ENCODE peak calls at places on chromosome 2, in four cellular contexts. One of them, this sample, is unnamed.

GRCh38 chr2:33134764-33135560 is 188.2 kb downstream of the LTBP1 start:
- DNase-seq in GM12878: no peak
- DNase-seq in K562: peak; percentile 25
- DNase-seq in Panc1: no peak
- DNase-seq in this sample: no peak

GRCh38 chr2:72157871-72158771 is 10.5 kb upstream of the CYP26B1 start:
- DNase-seq in Panc1: no peak
- DNase-seq in K562: no peak
- DNase-seq in GM12878: no peak
- DNase-seq in this sample: no peak

GRCh38 chr2:127376265-127376664 is 11.5 kb downstream of the MAP3K2 start:
- DNase-seq in Panc1: no peak
- DNase-seq in GM12878: no peak
- DNase-seq in K562: no peak
- DNase-seq in this sample: peak; percentile 38

GRCh38 chr2:105272176-105272575 is 30.6 kb downstream of the GPR45 start:
- DNase-seq in Panc1: no peak
- DNase-seq in K562: no peak
- DNase-seq in GM12878: no peak
- DNase-seq in this sample: peak; percentile 15

GRCh38 chr2:234483568-234484251 is 13.2 kb downstream of the ARL4C start:
- DNase-seq in K562: no peak
- DNase-seq in Panc1: no peak
- DNase-seq in GM12878: peak; percentile 40
- DNase-seq in this sample: no peak

GRCh38 chr2:143161982-143162837 is 33.0 kb downstream of the ARHGAP15 start:
- DNase-seq in K562: peak; percentile 13
- DNase-seq in Panc1: peak; percentile 18
- DNase-seq in GM12878: no peak
- DNase-seq in this sample: peak; percentile 49

GRCh38 chr2:215692387-215693079 is 256.7 kb upstream of the FN1 start:
- DNase-seq in K562: no peak
- DNase-seq in Panc1: no peak
- DNase-seq in GM12878: no peak
- DNase-seq in this sample: peak; percentile 91

GRCh38 chr2:19474128-19474527 is 115.7 kb upstream of the OSR1 start:
- DNase-seq in K562: no peak
- DNase-seq in Panc1: no peak
- DNase-seq in GM12878: peak; percentile 71
- DNase-seq in this sample: no peak

GRCh38 chr2:30405266-30405592 is 41.8 kb upstream of the LCLAT1 start:
- DNase-seq in Panc1: no peak
- DNase-seq in K562: no peak
- DNase-seq in GM12878: no peak
- DNase-seq in this sample: no peak

GRCh38 chr2:200430017-200430416 is 79.9 kb downstream of the KCTD18 start:
- DNase-seq in Panc1: no peak
- DNase-seq in GM12878: no peak
- DNase-seq in K562: no peak
- DNase-seq in this sample: no peak

GRCh38 chr2:43594875-43595274 is 963 bp downstream of the THADA start:
- DNase-seq in GM12878: no peak
- DNase-seq in K562: no peak
- DNase-seq in Panc1: no peak
- DNase-seq in this sample: no peak

GRCh38 chr2:55236992-55237543 is 4.6 kb downstream of the RPS27A start:
- DNase-seq in K562: no peak
- DNase-seq in GM12878: no peak
- DNase-seq in Panc1: no peak
- DNase-seq in this sample: no peak

GRCh38 chr2:164178835-164179470 is 442.3 kb downstream of the GRB14 start:
- DNase-seq in GM12878: no peak
- DNase-seq in Panc1: no peak
- DNase-seq in K562: no peak
- DNase-seq in this sample: no peak

GRCh38 chr2:237092920-237093781 is 7.5 kb downstream of the COPS8 start:
- DNase-seq in Panc1: peak; percentile 25
- DNase-seq in K562: no peak
- DNase-seq in GM12878: no peak
- DNase-seq in this sample: no peak

GRCh38 chr2:151302879-151303278 is 13.4 kb upstream of the NMI start:
- DNase-seq in GM12878: no peak
- DNase-seq in K562: peak; percentile 48
- DNase-seq in Panc1: no peak
- DNase-seq in this sample: no peak

GRCh38 chr2:36849265-36849664 is 117.1 kb downstream of the STRN start:
- DNase-seq in GM12878: no peak
- DNase-seq in Panc1: no peak
- DNase-seq in K562: no peak
- DNase-seq in this sample: no peak

GRCh38 chr2:60882971-60883753 is 1.8 kb downstream of the REL start:
- DNase-seq in GM12878: peak; percentile 61
- DNase-seq in Panc1: no peak
- DNase-seq in K562: peak; percentile 27
- DNase-seq in this sample: no peak

GRCh38 chr2:223760838-223761502 is 76.4 kb downstream of the AP1S3 start:
- DNase-seq in K562: no peak
- DNase-seq in Panc1: peak; percentile 93
- DNase-seq in GM12878: peak; percentile 53
- DNase-seq in this sample: peak; percentile 77

GRCh38 chr2:127580167-127581049 is 44.9 kb downstream of the MYO7B start:
- DNase-seq in K562: no peak
- DNase-seq in GM12878: no peak
- DNase-seq in Panc1: no peak
- DNase-seq in this sample: no peak

GRCh38 chr2:226327830-226328229 is 471.8 kb downstream of the IRS1 start:
- DNase-seq in Panc1: no peak
- DNase-seq in K562: no peak
- DNase-seq in GM12878: no peak
- DNase-seq in this sample: no peak

GRCh38 chr2:232340171-232340935 is 38.2 kb upstream of the ALPP start:
- DNase-seq in K562: no peak
- DNase-seq in GM12878: no peak
- DNase-seq in Panc1: no peak
- DNase-seq in this sample: no peak

GRCh38 chr2:237306787-237307170 is 107.2 kb downstream of the COL6A3 start:
- DNase-seq in K562: no peak
- DNase-seq in Panc1: no peak
- DNase-seq in GM12878: no peak
- DNase-seq in this sample: no peak

GRCh38 chr2:46460991-46461715 is 18.2 kb upstream of the TMEM247 start:
- DNase-seq in K562: peak; percentile 76
- DNase-seq in Panc1: peak; percentile 72
- DNase-seq in GM12878: peak; percentile 39
- DNase-seq in this sample: peak; percentile 70

GRCh38 chr2:233426619-233427342 is 72.5 kb downstream of the DGKD start:
- DNase-seq in K562: peak; percentile 63
- DNase-seq in GM12878: no peak
- DNase-seq in Panc1: peak; percentile 98
- DNase-seq in this sample: peak; percentile 72

GRCh38 chr2:29749041-29749440 is 172.3 kb downstream of the ALK start:
- DNase-seq in GM12878: no peak
- DNase-seq in Panc1: no peak
- DNase-seq in K562: no peak
- DNase-seq in this sample: no peak

GRCh38 chr2:118990757-118991545 is 49.0 kb downstream of the MARCO start:
- DNase-seq in Panc1: no peak
- DNase-seq in GM12878: no peak
- DNase-seq in K562: no peak
- DNase-seq in this sample: no peak
- TF ChIP-seq SIN3A in Panc1: no peak
- TF ChIP-seq SIN3A in GM12878: no peak
- TF ChIP-seq SIN3A in K562: no peak
- TF ChIP-seq SIN3A in this sample: no peak

GRCh38 chr2:74078467-74078866 is 69.2 kb downstream of the BOLA3 start:
- DNase-seq in GM12878: no peak
- DNase-seq in K562: peak; percentile 38
- DNase-seq in Panc1: no peak
- DNase-seq in this sample: no peak

GRCh38 chr2:74077636-74078035 is 70.1 kb downstream of the BOLA3 start:
- DNase-seq in GM12878: no peak
- DNase-seq in K562: peak; percentile 79
- DNase-seq in Panc1: no peak
- DNase-seq in this sample: no peak

GRCh38 chr2:74081030-74081429 is 66.7 kb downstream of the BOLA3 start:
- DNase-seq in Panc1: no peak
- DNase-seq in K562: no peak
- DNase-seq in GM12878: no peak
- DNase-seq in this sample: no peak

GRCh38 chr2:74079522-74080341 is 68.0 kb downstream of the BOLA3 start:
- DNase-seq in GM12878: peak; percentile 48
- DNase-seq in K562: peak; percentile 28
- DNase-seq in Panc1: no peak
- DNase-seq in this sample: no peak

GRCh38 chr2:74080346-74080745 is 67.4 kb downstream of the BOLA3 start:
- DNase-seq in K562: peak; percentile 32
- DNase-seq in Panc1: no peak
- DNase-seq in GM12878: no peak
- DNase-seq in this sample: no peak
- TF ChIP-seq SIN3A in K562: no peak
- TF ChIP-seq SIN3A in Panc1: no peak
- TF ChIP-seq SIN3A in GM12878: no peak
- TF ChIP-seq SIN3A in this sample: no peak

GRCh38 chr2:149155181-149155580 is 116.7 kb downstream of the LYPD6B start:
- DNase-seq in Panc1: no peak
- DNase-seq in GM12878: no peak
- DNase-seq in K562: no peak
- DNase-seq in this sample: no peak

GRCh38 chr2:149161481-149162225 is 123.2 kb downstream of the LYPD6B start:
- DNase-seq in Panc1: no peak
- DNase-seq in K562: no peak
- DNase-seq in GM12878: no peak
- DNase-seq in this sample: no peak

GRCh38 chr2:149160701-149161217 is 122.3 kb downstream of the LYPD6B start:
- DNase-seq in GM12878: peak; percentile 71
- DNase-seq in K562: no peak
- DNase-seq in Panc1: no peak
- DNase-seq in this sample: no peak

GRCh38 chr2:149164296-149164695 is 125.8 kb downstream of the LYPD6B start:
- DNase-seq in GM12878: no peak
- DNase-seq in K562: no peak
- DNase-seq in Panc1: no peak
- DNase-seq in this sample: no peak

GRCh38 chr2:149158957-149159356 is 120.5 kb downstream of the LYPD6B start:
- DNase-seq in GM12878: no peak
- DNase-seq in K562: no peak
- DNase-seq in Panc1: no peak
- DNase-seq in this sample: no peak
- TF ChIP-seq SIN3A in GM12878: no peak
- TF ChIP-seq SIN3A in K562: no peak
- TF ChIP-seq SIN3A in Panc1: no peak
- TF ChIP-seq SIN3A in this sample: no peak

GRCh38 chr2:131030478-131030971 is 62.7 kb downstream of the FAM168B start:
- DNase-seq in K562: no peak
- DNase-seq in Panc1: no peak
- DNase-seq in GM12878: no peak
- DNase-seq in this sample: no peak

GRCh38 chr2:131033786-131034121 is 59.5 kb downstream of the FAM168B start:
- DNase-seq in K562: no peak
- DNase-seq in Panc1: no peak
- DNase-seq in GM12878: no peak
- DNase-seq in this sample: no peak

GRCh38 chr2:131031431-131031841 is 61.8 kb downstream of the FAM168B start:
- DNase-seq in K562: no peak
- DNase-seq in Panc1: no peak
- DNase-seq in GM12878: no peak
- DNase-seq in this sample: no peak

GRCh38 chr2:131032393-131032836 is 60.8 kb downstream of the FAM168B start:
- DNase-seq in Panc1: no peak
- DNase-seq in GM12878: no peak
- DNase-seq in K562: no peak
- DNase-seq in this sample: no peak

DNA sequence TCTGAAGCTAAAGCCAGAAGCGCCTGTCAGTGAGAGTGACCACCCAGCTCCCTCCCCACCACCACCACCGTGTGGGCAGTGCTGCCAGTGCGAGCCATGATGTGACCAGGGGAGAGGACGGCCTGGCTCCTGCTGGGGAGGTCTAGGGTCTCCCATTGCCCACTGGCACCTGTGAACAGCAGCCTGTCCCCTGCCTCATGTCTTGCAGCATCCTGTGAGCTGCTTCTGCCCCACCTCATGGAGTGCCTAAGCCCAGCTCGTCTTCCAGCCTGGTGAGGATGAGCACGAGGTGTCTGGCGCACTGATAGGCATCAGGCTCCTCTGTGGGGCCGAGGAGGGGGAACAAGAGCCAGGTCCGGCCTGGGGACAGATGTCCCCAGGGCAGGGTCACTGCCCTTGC is 61.4 kb downstream of the FAM168B start:
- DNase-seq in Panc1: no peak
- DNase-seq in GM12878: no peak
- DNase-seq in K562: no peak
- DNase-seq in this sample: no peak
- TF ChIP-seq SIN3A in Panc1: no peak
- TF ChIP-seq SIN3A in GM12878: no peak
- TF ChIP-seq SIN3A in K562: no peak
- TF ChIP-seq SIN3A in this sample: no peak

DNA sequence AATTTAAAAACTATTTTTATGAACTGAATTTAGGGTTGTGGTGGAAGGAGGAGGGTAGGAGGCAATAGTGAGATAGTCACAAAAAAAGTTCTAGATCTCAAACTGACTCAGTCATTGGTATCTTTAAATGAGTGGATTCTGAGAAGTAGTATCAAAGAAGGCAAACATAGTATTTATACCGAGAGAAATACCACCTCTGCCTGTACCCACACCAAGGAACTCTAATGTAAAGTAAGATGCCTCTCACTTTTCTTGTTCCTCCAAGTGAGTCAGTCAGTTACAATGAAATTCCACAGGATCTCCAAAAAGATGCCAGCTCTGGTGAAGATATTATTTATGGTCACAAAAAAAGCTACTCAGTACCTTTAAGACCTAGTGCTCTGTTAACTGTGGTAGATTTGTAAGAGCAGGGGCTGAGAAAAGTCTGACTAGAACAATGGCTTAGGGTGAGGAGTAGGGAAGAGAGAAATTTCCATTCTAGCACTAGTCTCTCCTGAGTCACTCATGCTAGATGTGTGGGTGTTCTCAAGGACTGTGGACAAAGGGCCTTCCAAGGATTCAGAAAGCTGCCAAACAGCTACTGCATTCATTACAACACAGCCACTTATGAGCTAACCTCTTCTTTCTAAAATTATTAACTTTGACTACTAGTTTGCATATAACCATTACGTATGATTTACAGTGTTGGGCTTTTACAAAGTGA is 36.3 kb downstream of the YWHAQ start:
- DNase-seq in Panc1: no peak
- DNase-seq in K562: peak; percentile 38
- DNase-seq in GM12878: no peak
- DNase-seq in this sample: peak; percentile 16
- TF ChIP-seq SIN3A in Panc1: no peak
- TF ChIP-seq SIN3A in K562: no peak
- TF ChIP-seq SIN3A in GM12878: no peak
- TF ChIP-seq SIN3A in this sample: no peak